ENCODE peak calls at places on chromosomes 5 and 9, in five cellular contexts. Y is cardiac fibroblast; O is NCI-H1092; C is central memory CD4-positive, alpha-beta T cell; S is endothelial cell. A is an unnamed sample.

GRCh38 chr5:54524704-54525103 is 7.1 kb downstream of the SNX18 start:
- DNase-seq in Y (no peak), S (no peak), O (no peak), C (no peak), A (no peak)

GRCh38 chr5:132782101-132782500 is 5.1 kb upstream of the SEPTIN8 start:
- DNase-seq in C (no peak), S (no peak), O (no peak), Y (peak), A (no peak)

GRCh38 chr9:13857521-13857920 is 456.4 kb downstream of the NFIB start:
- DNase-seq in S (no peak), Y (peak), C (no peak), O (no peak), A (no peak)

GRCh38 chr5:197892-198489 is 6.7 kb downstream of the LRRC14B start:
- DNase-seq in O (no peak), S (no peak), Y (no peak), C (no peak), A (no peak)

GRCh38 chr9:71285191-71285656 is 163.8 kb upstream of the TRPM3 start:
- DNase-seq in C (peak), Y (peak), S (peak), O (peak), A (peak)

GRCh38 chr5:173915310-173916005 is 27.3 kb downstream of the CPEB4 start:
- DNase-seq in C (no peak), Y (no peak), S (no peak), O (no peak), A (no peak)

GRCh38 chr5:151459680-151460079 is 12.3 kb downstream of the SLC36A1 start:
- DNase-seq in C (no peak), S (no peak), O (no peak), Y (peak), A (no peak)

GRCh38 chr5:148697177-148697820 is 43.0 kb upstream of the HTR4 start:
- DNase-seq in S (no peak), C (no peak), O (no peak), Y (peak), A (no peak)

GRCh38 chr5:169904059-169904458 is 76.2 kb downstream of the INSYN2B start:
- DNase-seq in O (no peak), Y (peak), C (no peak), S (no peak), A (no peak)

GRCh38 chr9:117335797-117336435 is 78.9 kb downstream of the ASTN2 start:
- DNase-seq in S (no peak), C (no peak), O (no peak), Y (no peak), A (no peak)

GRCh38 chr5:121273818-121274433 is 577.8 kb upstream of the FTMT start:
- DNase-seq in Y (peak), S (no peak), O (no peak), C (no peak), A (no peak)

GRCh38 chr9:20582150-20582549 is 40.1 kb downstream of the MLLT3 start:
- DNase-seq in Y (no peak), S (no peak), C (no peak), O (no peak), A (peak)

GRCh38 chr9:83509372-83509771 is 28.8 kb downstream of the FRMD3 start:
- DNase-seq in S (no peak), Y (peak), O (no peak), C (no peak), A (no peak)

GRCh38 chr5:120527251-120527650 is 63.2 kb downstream of the PRR16 start:
- DNase-seq in C (no peak), O (no peak), Y (no peak), S (no peak), A (no peak)

GRCh38 chr5:136073714-136074113 is 44.9 kb downstream of the TGFBI start:
- DNase-seq in O (no peak), C (no peak), S (no peak), Y (no peak), A (no peak)

GRCh38 chr9:97847474-97848236 is 5.4 kb upstream of the FOXE1 start:
- DNase-seq in S (no peak), O (no peak), C (no peak), Y (no peak), A (no peak)

GRCh38 chr9:129756191-129756590 is 3.3 kb upstream of the PTGES start:
- DNase-seq in S (no peak), Y (no peak), C (no peak), O (no peak), A (no peak)

GRCh38 chr9:26219961-26220360 is 541.7 kb upstream of the TUSC1 start:
- DNase-seq in S (no peak), C (no peak), O (no peak), Y (no peak), A (no peak)

GRCh38 chr5:93793159-93793781 is 51.9 kb upstream of the POU5F2 start:
- DNase-seq in C (no peak), S (no peak), Y (no peak), O (no peak), A (no peak)

GRCh38 chr5:142472306-142472951 is 147.6 kb upstream of the SPRY4 start:
- DNase-seq in Y (peak), O (no peak), S (no peak), C (peak), A (no peak)

GRCh38 chr9:105248691-105249090 is 4.2 kb downstream of the SLC44A1 start:
- DNase-seq in C (no peak), S (no peak), Y (no peak), O (no peak), A (no peak)

GRCh38 chr9:16060457-16061129 is 507.8 kb downstream of the CCDC171 start:
- DNase-seq in O (no peak), S (no peak), Y (no peak), C (no peak), A (no peak)

GRCh38 chr9:38003230-38003629 is 65.8 kb downstream of the SHB start:
- DNase-seq in C (no peak), O (no peak), S (no peak), Y (no peak), A (no peak)

GRCh38 chr9:125472926-125473701 is 211.5 kb downstream of the GAPVD1 start:
- DNase-seq in Y (peak), O (peak), C (no peak), S (no peak), A (no peak)

GRCh38 chr5:105885266-105885665 is 1785.5 kb downstream of the EFNA5 start:
- DNase-seq in O (no peak), C (no peak), Y (peak), S (no peak), A (no peak)

GRCh38 chr5:117065800-117066199 is 491.2 kb upstream of the SEMA6A start:
- DNase-seq in S (no peak), C (no peak), Y (no peak), O (no peak), A (no peak)

GRCh38 chr5:170225326-170226137 is 7.3 kb upstream of the C5orf58 start:
- DNase-seq in C (peak), S (peak), O (peak), Y (peak), A (peak)

GRCh38 chr5:93915142-93915553 is 173.7 kb upstream of the POU5F2 start:
- DNase-seq in S (no peak), Y (peak), O (peak), C (peak), A (no peak)

GRCh38 chr5:134458676-134459403 is 47.2 kb upstream of the CDKN2AIPNL start:
- DNase-seq in Y (no peak), C (no peak), O (no peak), S (no peak), A (no peak)